ENCODE peak calls at places on chromosomes 16 and 17, in five cellular contexts. M is mucosa of descending colon, I is AG04450, E is foreskin fibroblast, D is HFF-Myc. T is an unnamed sample.
A peak's percentile ranks its signal among the peaks of the same experiment; 100 is the strongest.

GRCh38 chr17:44911133-44912001 is 3.9 kb downstream of the GFAP start:
- DNase-seq in D (no peak), M (peak; percentile 76), E (peak; percentile 64), I (no peak), T (no peak)

GRCh38 chr16:13896543-13897182 is 23.3 kb upstream of the ERCC4 start:
- DNase-seq in D (no peak), I (no peak), M (no peak), E (peak; percentile 24), T (no peak)

GRCh38 chr17:1793447-1793806 is 31.6 kb downstream of the SERPINF1 start:
- DNase-seq in E (no peak), D (no peak), I (no peak), M (no peak), T (no peak)

GRCh38 chr17:50080827-50081226 is 14.3 kb upstream of the PDK2 start:
- DNase-seq in E (no peak), M (peak; percentile 61), D (no peak), I (no peak), T (no peak)

GRCh38 chr16:73432794-73433455 is 385.0 kb upstream of the ZFHX3 start:
- DNase-seq in I (no peak), E (no peak), D (no peak), M (no peak), T (no peak)

GRCh38 chr17:28849281-28849680 is 5.5 kb upstream of the ERAL1 start:
- DNase-seq in M (no peak), E (peak; percentile 19), D (no peak), I (no peak), T (no peak)

GRCh38 chr16:46972429-46972970 is 974 bp downstream of the DNAJA2 start:
- DNase-seq in I (no peak), M (no peak), E (peak; percentile 28), D (no peak), T (no peak)

GRCh38 chr17:75847595-75848522 is 3.7 kb upstream of the UNC13D start:
- DNase-seq in M (no peak), I (no peak), E (no peak), D (no peak), T (no peak)

GRCh38 chr16:60206511-60206910 is 1472.4 kb upstream of the GOT2 start:
- DNase-seq in M (no peak), E (no peak), I (no peak), D (no peak), T (no peak)

GRCh38 chr16:57686577-57686976 is 8.0 kb upstream of the DRC7 start:
- DNase-seq in I (no peak), D (no peak), M (no peak), E (no peak), T (no peak)

GRCh38 chr16:59385953-59386352 is 651.8 kb upstream of the GOT2 start:
- DNase-seq in M (no peak), E (peak; percentile 86), I (no peak), D (peak; percentile 11), T (peak; percentile 85)

GRCh38 chr17:45982791-45983613 is 16.0 kb upstream of the STH start:
- DNase-seq in E (no peak), D (no peak), M (no peak), I (no peak), T (no peak)

GRCh38 chr16:57283956-57284205 is 591 bp downstream of the PLLP start:
- DNase-seq in E (no peak), M (no peak), D (no peak), I (no peak), T (no peak)

GRCh38 chr17:1177099-1177996 is 2.4 kb downstream of the ABR start:
- DNase-seq in M (no peak), D (no peak), E (peak; percentile 56), I (no peak), T (no peak)

GRCh38 chr17:80110927-80111701 is 9.7 kb downstream of the GAA start:
- DNase-seq in M (no peak), E (no peak), I (no peak), D (no peak), T (no peak)

GRCh38 chr17:10151667-10152496 is 46.5 kb downstream of the GAS7 start:
- DNase-seq in I (no peak), M (peak; percentile 27), E (no peak), D (no peak), T (no peak)

GRCh38 chr17:60640503-60640902 is 37.1 kb upstream of the BCAS3 start:
- DNase-seq in D (no peak), I (no peak), M (no peak), E (peak; percentile 42), T (no peak)

GRCh38 chr16:24673155-24673554 is 56.3 kb upstream of the TNRC6A start:
- DNase-seq in E (no peak), D (no peak), I (no peak), M (no peak), T (no peak)

GRCh38 chr16:47664653-47665325 is 203.7 kb downstream of the PHKB start:
- DNase-seq in E (peak; percentile 8), I (no peak), D (no peak), M (peak; percentile 73), T (no peak)

GRCh38 chr17:64357191-64357981 is 33.3 kb downstream of the PECAM1 start:
- DNase-seq in D (peak; percentile 99), I (peak; percentile 93), E (peak; percentile 99), M (peak; percentile 40), T (peak; percentile 97)

GRCh38 chr17:49582789-49583188 is 7.1 kb downstream of the NXPH3 start:
- DNase-seq in E (peak; percentile 57), M (no peak), I (no peak), D (no peak), T (no peak)

GRCh38 chr16:26348095-26348494 is 656.3 kb downstream of the HS3ST4 start:
- DNase-seq in E (no peak), D (no peak), I (no peak), M (no peak), T (no peak)

GRCh38 chr16:46885960-46886763 is 2.0 kb downstream of the GPT2 start:
- DNase-seq in M (no peak), D (no peak), I (peak; percentile 26), E (no peak), T (peak; percentile 52)

GRCh38 chr16:86511317-86512161 is 1.2 kb downstream of the FOXF1 start:
- DNase-seq in D (no peak), M (no peak), E (no peak), I (no peak), T (no peak)

GRCh38 chr16:21590287-21590686 is 9.1 kb upstream of the METTL9 start:
- DNase-seq in D (no peak), E (peak; percentile 56), M (no peak), I (no peak), T (no peak)

GRCh38 chr17:13003454-13003851 is 14.4 kb downstream of the ELAC2 start:
- DNase-seq in M (no peak), I (no peak), E (no peak), D (no peak), T (no peak)

GRCh38 chr17:57467801-57468200 is 211.5 kb downstream of the MSI2 start:
- DNase-seq in E (no peak), D (no peak), M (no peak), I (no peak), T (no peak)

GRCh38 chr17:57475786-57476185 is 219.5 kb downstream of the MSI2 start:
- DNase-seq in D (no peak), M (no peak), I (no peak), E (no peak), T (no peak)

GRCh38 chr17:57470906-57471305 is 214.6 kb downstream of the MSI2 start:
- DNase-seq in M (no peak), I (no peak), D (no peak), E (no peak), T (no peak)

GRCh38 chr17:57468932-57469775 is 212.8 kb downstream of the MSI2 start:
- DNase-seq in D (no peak), M (no peak), I (no peak), E (no peak), T (no peak)

DNA sequence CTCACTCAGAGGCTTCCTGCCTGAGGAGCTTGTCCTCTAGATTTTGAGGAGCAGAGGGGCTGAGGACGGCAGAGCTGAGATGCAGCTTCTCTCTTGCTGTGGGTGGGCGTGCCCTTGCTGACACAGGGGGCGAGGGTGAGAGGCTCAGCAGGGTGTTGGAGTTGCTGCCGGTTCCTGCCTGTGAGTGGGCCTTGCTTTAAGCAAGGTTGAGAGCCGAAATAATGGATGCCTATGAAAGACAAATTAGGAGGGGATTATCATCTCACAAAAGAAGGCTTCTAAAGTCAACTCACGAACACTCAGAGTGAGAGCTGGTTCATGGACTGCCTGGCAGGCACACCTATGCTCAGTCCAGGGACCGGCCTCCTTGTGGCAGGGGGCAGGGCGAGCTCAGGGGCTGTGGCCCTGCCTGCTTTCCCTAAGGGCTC is 215.6 kb downstream of the MSI2 start:
- DNase-seq in E (no peak), M (no peak), D (no peak), I (no peak), T (no peak)
- H3K4me3 ChIP-seq in E (no peak overlapping the region), M (no peak overlapping the region), D (no peak overlapping the region), I (no peak overlapping the region), T (no peak overlapping the region)

DNA sequence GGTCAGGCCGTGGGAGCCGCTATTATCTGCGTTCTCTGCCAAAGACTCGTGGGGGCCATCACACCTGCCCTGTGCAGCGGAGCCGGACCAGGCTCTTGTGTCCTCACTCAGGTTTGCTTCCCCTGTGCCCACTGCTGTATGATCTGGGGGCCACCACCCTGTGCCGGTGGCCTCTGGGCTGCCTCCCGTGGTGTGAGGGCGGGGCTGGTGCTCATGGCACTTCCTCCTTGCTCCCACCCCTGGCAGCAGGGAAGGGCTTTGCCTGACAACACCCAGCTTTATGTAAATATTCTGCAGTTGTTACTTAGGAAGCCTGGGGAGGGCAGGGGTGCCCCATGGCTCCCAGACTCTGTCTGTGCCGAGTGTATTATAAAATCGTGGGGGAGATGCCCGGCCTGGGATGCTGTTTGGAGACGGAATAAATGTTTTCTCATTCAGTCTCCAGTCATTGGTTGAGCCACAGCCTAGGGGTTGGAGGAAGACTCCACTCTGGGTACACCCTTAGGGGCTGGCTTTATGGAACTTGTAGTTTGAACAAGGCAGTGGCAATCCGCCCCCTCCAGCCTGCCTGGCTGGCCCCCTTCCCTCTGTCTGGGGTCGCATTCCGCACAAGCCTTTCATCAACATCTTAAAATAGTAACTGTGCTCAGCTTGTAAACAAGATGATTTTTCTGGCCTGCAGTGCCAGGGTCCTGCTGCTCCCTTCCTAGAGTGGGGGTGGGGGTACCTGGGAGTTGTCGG is 4.1 kb downstream of the SYNGR2 start:
- DNase-seq in M (peak; percentile 88), I (no peak), D (no peak), E (no peak), T (no peak)
- H3K4me3 ChIP-seq in M (no peak overlapping the region), I (no peak overlapping the region), D (no peak overlapping the region), E (no peak overlapping the region), T (no peak overlapping the region)

GRCh38 chr17:39595928-39596327 is 11.8 kb downstream of the NEUROD2 start:
- DNase-seq in I (no peak), E (no peak), M (no peak), D (no peak), T (no peak)
- H3K4me3 ChIP-seq in I (no peak overlapping the region), E (no peak overlapping the region), M (no peak overlapping the region), D (no peak overlapping the region), T (no peak overlapping the region)

DNA sequence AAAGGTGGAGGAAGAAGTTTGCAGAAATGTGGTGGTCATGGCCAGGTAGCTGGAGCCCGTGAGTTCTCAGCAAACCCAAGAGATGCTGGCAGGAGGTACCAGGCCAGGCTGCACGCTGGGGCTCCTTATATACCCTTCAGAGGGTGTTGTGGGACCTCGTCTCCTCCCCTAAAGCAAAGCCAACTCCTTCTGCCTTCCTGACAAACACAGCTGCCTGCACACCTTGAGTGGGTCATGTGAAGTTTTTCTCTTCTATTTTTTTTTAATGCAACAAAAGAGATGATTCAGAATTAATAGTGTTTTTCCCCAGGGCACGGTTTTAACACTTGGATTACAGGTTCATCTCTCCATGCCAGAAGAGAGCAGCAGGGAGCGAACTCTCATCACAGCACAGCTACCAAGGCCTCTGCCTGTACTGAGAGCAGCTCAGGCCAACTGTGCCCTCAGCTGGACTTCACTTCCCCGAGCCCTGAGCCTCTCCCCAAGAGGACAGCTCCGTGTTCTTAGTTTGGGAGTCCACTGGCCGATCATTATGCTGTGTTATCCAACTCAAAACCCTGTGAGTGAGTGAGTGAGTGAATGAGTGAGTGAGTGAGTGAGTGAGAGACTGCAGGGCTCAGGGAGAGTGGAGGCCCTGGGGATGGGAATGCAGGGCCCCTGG is at the start of gene KRT15:
- DNase-seq in E (peak; percentile 58), M (no peak), I (no peak), D (no peak), T (no peak)
- H3K4me3 ChIP-seq in E (no peak within 1 kb of the TSS), M (no peak within 1 kb of the TSS), I (no peak within 1 kb of the TSS), D (no peak within 1 kb of the TSS), T (no peak within 1 kb of the TSS)

T was measured in skeletal muscle cell.